ENCODE peak calls at places on chromosomes 4 and X, in ten cellular contexts. I, N, O, R, J, M, A, B, Z and D are unnamed samples.

GRCh38 chr4:83268491-83268890 is 16.1 kb downstream of the COQ2 start:
- DNase-seq in N (no peak), A (no peak), O (no peak), B (no peak), Z (no peak), M (no peak), R (no peak), I (no peak), J (no peak), D (no peak)

GRCh38 chrX:3527811-3528210 is 181.4 kb upstream of the MXRA5 start:
- DNase-seq in R (no peak), A (no peak), J (no peak), Z (no peak), I (no peak), B (no peak), M (no peak), O (no peak), N (no peak), D (no peak)

GRCh38 chr4:8155660-8156421 is 2.8 kb downstream of the ABLIM2 start:
- DNase-seq in N (no peak), I (no peak), M (no peak), B (no peak), Z (no peak), O (no peak), A (no peak), R (no peak), J (no peak), D (no peak)

GRCh38 chrX:83916525-83916924 is 55.6 kb downstream of the CYLC1 start:
- DNase-seq in O (no peak), A (no peak), N (peak), I (no peak), J (no peak), R (peak), Z (peak), M (peak), B (no peak), D (no peak)

GRCh38 chr4:175435437-175435836 is 376.6 kb downstream of the GPM6A start:
- DNase-seq in R (peak), B (no peak), I (no peak), J (peak), N (no peak), Z (peak), A (no peak), M (peak), O (no peak), D (peak)

GRCh38 chrX:71251456-71251973 is 2.4 kb downstream of the ZMYM3 start:
- DNase-seq in I (no peak), B (no peak), A (no peak), J (no peak), Z (no peak), R (no peak), M (peak), N (no peak), O (no peak), D (no peak)

GRCh38 chr4:14157262-14157661 is 529.7 kb upstream of the BOD1L1 start:
- DNase-seq in M (no peak), I (no peak), J (no peak), Z (no peak), O (no peak), N (no peak), A (no peak), B (no peak), R (no peak), D (no peak)

GRCh38 chrX:14964500-14964899 is 91.3 kb downstream of the MOSPD2 start:
- DNase-seq in N (no peak), J (no peak), M (no peak), B (peak), I (no peak), Z (no peak), O (no peak), R (no peak), A (no peak), D (no peak)

GRCh38 chrX:149567621-149568417 is 18.1 kb upstream of the HSFX3 start:
- DNase-seq in A (no peak), J (no peak), N (no peak), R (no peak), I (no peak), M (no peak), O (no peak), Z (peak), B (no peak), D (no peak)

GRCh38 chr4:102849579-102850104 is 19.1 kb upstream of the CISD2 start:
- DNase-seq in I (no peak), N (no peak), O (no peak), A (no peak), R (no peak), J (no peak), B (no peak), Z (no peak), M (no peak), D (no peak)

GRCh38 chr4:103150677-103151076 is 47.5 kb downstream of the CENPE start:
- DNase-seq in M (no peak), O (no peak), Z (no peak), N (no peak), B (peak), I (no peak), R (no peak), A (no peak), J (no peak), D (no peak)

GRCh38 chr4:4766570-4766969 is 92.9 kb upstream of the MSX1 start:
- DNase-seq in A (no peak), J (no peak), M (no peak), Z (no peak), N (no peak), B (no peak), R (no peak), O (no peak), I (no peak), D (no peak)

GRCh38 chr4:164890691-164891090 is 13.7 kb downstream of the APELA start:
- DNase-seq in R (no peak), J (no peak), A (no peak), M (no peak), N (no peak), Z (no peak), I (no peak), O (no peak), B (no peak), D (no peak)

GRCh38 chr4:74014332-74014731 is 15.9 kb upstream of the CXCL5 start:
- DNase-seq in N (no peak), M (peak), Z (no peak), I (no peak), B (no peak), O (no peak), A (no peak), J (no peak), R (no peak), D (no peak)

GRCh38 chr4:177016541-177017141 is 223.9 kb upstream of the VEGFC start:
- DNase-seq in O (no peak), Z (no peak), M (no peak), J (no peak), A (no peak), I (no peak), N (no peak), B (no peak), R (no peak), D (no peak)

GRCh38 chrX:55127692-55128091 is 38.9 kb downstream of the PAGE2 start:
- DNase-seq in N (no peak), I (no peak), R (no peak), O (no peak), B (no peak), J (no peak), A (no peak), M (peak), Z (no peak), D (no peak)

GRCh38 chrX:103550415-103551051 is 31.2 kb upstream of the RAB40A start:
- DNase-seq in R (no peak), B (no peak), M (no peak), I (no peak), O (no peak), N (no peak), J (no peak), A (no peak), Z (no peak), D (no peak)

GRCh38 chr4:33357121-33357520 is 2637.0 kb downstream of the PCDH7 start:
- DNase-seq in R (no peak), Z (no peak), N (no peak), A (no peak), M (no peak), B (no peak), I (no peak), J (no peak), O (no peak), D (no peak)

GRCh38 chr4:1767770-1768366 is 25.2 kb upstream of the FGFR3 start:
- DNase-seq in J (no peak), B (no peak), Z (peak), N (no peak), M (peak), I (peak), A (no peak), R (peak), O (no peak), D (no peak)

GRCh38 chr4:153232768-153233167 is 28.5 kb downstream of the TRIM2 start:
- DNase-seq in I (peak), B (no peak), A (no peak), O (no peak), M (peak), J (peak), Z (no peak), N (no peak), R (peak), D (no peak)

GRCh38 chrX:11341274-11342256 is 48.4 kb downstream of the AMELX start:
- DNase-seq in O (peak), R (no peak), J (no peak), Z (no peak), A (no peak), M (peak), B (peak), I (peak), N (peak), D (peak)

GRCh38 chr4:166003811-166004210 is 130.8 kb downstream of the TLL1 start:
- DNase-seq in B (no peak), N (no peak), J (no peak), A (no peak), I (no peak), O (no peak), M (no peak), Z (no peak), R (no peak), D (no peak)

GRCh38 chr4:185534534-185534849 is 815 bp downstream of the PDLIM3 start:
- DNase-seq in R (no peak), O (no peak), J (no peak), I (no peak), Z (no peak), A (no peak), M (no peak), N (no peak), B (no peak), D (no peak)

GRCh38 chr4:4734425-4734824 is 125.0 kb upstream of the MSX1 start:
- DNase-seq in N (no peak), A (no peak), B (no peak), I (no peak), O (no peak), Z (no peak), R (no peak), M (no peak), J (no peak), D (no peak)

GRCh38 chr4:1218892-1219552 is 29.9 kb downstream of the CTBP1 start:
- DNase-seq in I (no peak), O (no peak), B (no peak), M (peak), Z (no peak), N (no peak), J (no peak), A (no peak), R (no peak), D (no peak)

GRCh38 chrX:70769659-70770232 is 138.8 kb downstream of the TEX11 start:
- DNase-seq in R (no peak), Z (no peak), M (peak), N (no peak), J (no peak), A (no peak), B (no peak), O (no peak), I (no peak), D (no peak)

GRCh38 chrX:115467961-115468360 is 93.0 kb upstream of the PLS3 start:
- DNase-seq in Z (no peak), M (no peak), B (no peak), O (no peak), I (no peak), A (no peak), N (no peak), J (no peak), R (no peak), D (no peak)

GRCh38 chrX:77564824-77565223 is 117.6 kb downstream of the FGF16 start:
- DNase-seq in I (no peak), Z (no peak), M (no peak), J (no peak), A (no peak), R (no peak), N (no peak), O (no peak), B (no peak), D (no peak)

GRCh38 chrX:24148118-24148517 is 1.4 kb upstream of the ZFX start:
- DNase-seq in R (no peak), Z (no peak), B (no peak), O (no peak), M (peak), A (peak), J (no peak), I (no peak), N (no peak), D (no peak)

GRCh38 chrX:136028383-136028984 is 43.2 kb downstream of the SLC9A6 start:
- DNase-seq in B (peak), R (peak), M (peak), O (no peak), I (no peak), J (peak), A (peak), Z (peak), N (no peak), D (peak)

GRCh38 chr4:53127365-53127764 is 238.5 kb downstream of the SCFD2 start:
- DNase-seq in N (no peak), O (no peak), J (no peak), A (no peak), I (no peak), Z (no peak), R (no peak), M (no peak), B (no peak), D (no peak)

GRCh38 chr4:8756816-8757215 is 114.8 kb downstream of the HMX1 start:
- DNase-seq in N (no peak), M (no peak), A (no peak), B (no peak), I (no peak), R (no peak), J (no peak), O (no peak), Z (no peak), D (no peak)

GRCh38 chr4:164203476-164203875 is 550.5 kb upstream of the SMIM31 start:
- DNase-seq in R (no peak), M (no peak), A (no peak), I (no peak), N (no peak), Z (no peak), O (no peak), B (no peak), J (no peak), D (no peak)

GRCh38 chr4:54228064-54228527 is 997 bp upstream of the PDGFRA start:
- DNase-seq in O (no peak), A (no peak), B (peak), M (peak), R (peak), I (peak), Z (no peak), N (peak), J (peak), D (no peak)

GRCh38 chr4:150078041-150078995 is at the start of gene DCLK2:
- DNase-seq in Z (peak), N (peak), B (peak), O (peak), M (peak), A (no peak), R (peak), I (peak), J (peak), D (no peak)